ENCODE peak calls at places on chromosomes 4 and X, in four cellular contexts. One of them, this sample, is unnamed.

GRCh38 chr4:128322311-128322710 is 34.7 kb upstream of the PGRMC2 start:
- DNase-seq in EL: peak; percentile 63
- DNase-seq in SJSA1: peak; percentile 86
- DNase-seq in pons: no peak
- DNase-seq in this sample: no peak

GRCh38 chr4:105140684-105141490 is 5.8 kb upstream of the TET2 start:
- DNase-seq in SJSA1: peak; percentile 35
- DNase-seq in pons: peak; percentile 79
- DNase-seq in EL: peak; percentile 47
- DNase-seq in this sample: peak; percentile 69

GRCh38 chrX:152814048-152814447 is 16.5 kb downstream of the CETN2 start:
- DNase-seq in SJSA1: no peak
- DNase-seq in pons: no peak
- DNase-seq in EL: no peak
- DNase-seq in this sample: no peak

GRCh38 chrX:40414335-40414734 is 166.4 kb upstream of the ATP6AP2 start:
- DNase-seq in EL: no peak
- DNase-seq in pons: no peak
- DNase-seq in SJSA1: no peak
- DNase-seq in this sample: no peak

GRCh38 chr4:7547368-7548040 is 112.8 kb upstream of the PSAPL1 start:
- DNase-seq in pons: no peak
- DNase-seq in SJSA1: no peak
- DNase-seq in EL: peak; percentile 26
- DNase-seq in this sample: no peak

GRCh38 chrX:87582453-87582852 is 64.9 kb downstream of the KLHL4 start:
- DNase-seq in EL: no peak
- DNase-seq in pons: no peak
- DNase-seq in SJSA1: no peak
- DNase-seq in this sample: no peak

GRCh38 chrX:3142259-3143042 is 101.2 kb downstream of the ARSF start:
- DNase-seq in EL: no peak
- DNase-seq in SJSA1: no peak
- DNase-seq in pons: no peak
- DNase-seq in this sample: no peak

GRCh38 chrX:9859711-9860555 is 73.7 kb downstream of the SHROOM2 start:
- DNase-seq in pons: peak; percentile 2
- DNase-seq in EL: peak; percentile 56
- DNase-seq in SJSA1: peak; percentile 7
- DNase-seq in this sample: no peak

GRCh38 chr4:67106846-67107467 is 438.3 kb downstream of the CENPC start:
- DNase-seq in SJSA1: no peak
- DNase-seq in pons: peak; percentile 24
- DNase-seq in EL: peak; percentile 3
- DNase-seq in this sample: no peak

GRCh38 chr4:60396680-60397079 is 803.4 kb upstream of the ADGRL3 start:
- DNase-seq in SJSA1: no peak
- DNase-seq in EL: no peak
- DNase-seq in pons: no peak
- DNase-seq in this sample: no peak

This sample was measured in globus pallidus.